ENCODE peak calls at places on chromosomes 4 and X, in five cellular contexts. N is IMR-90, T is AG04450, Y is GM23248, U is foreskin keratinocyte. H is an unnamed sample.

GRCh38 chrX:15336023-15336413 is 695 bp upstream of the PIGA start:
- DNase-seq in N (peak; percentile 84), T (peak; percentile 11), Y (peak; percentile 77), U (peak; percentile 65), H (no peak)

GRCh38 chr4:15349426-15349825 is 78.4 kb upstream of the C1QTNF7 start:
- DNase-seq in N (no peak), T (no peak), Y (no peak), U (no peak), H (no peak)

GRCh38 chr4:157980158-157980557 is 192.7 kb downstream of the GASK1B start:
- DNase-seq in N (no peak), T (no peak), Y (no peak), U (no peak), H (no peak)

GRCh38 chrX:69128573-69128972 is 36.7 kb downstream of the PJA1 start:
- DNase-seq in N (no peak), T (no peak), Y (peak; percentile 58), U (no peak), H (no peak)

GRCh38 chr4:94389595-94390290 is 47.1 kb upstream of the HPGDS start:
- DNase-seq in N (no peak), T (no peak), Y (no peak), U (no peak), H (no peak)

GRCh38 chr4:174429701-174430100 is 92.6 kb downstream of the HPGD start:
- DNase-seq in N (no peak), T (no peak), Y (peak; percentile 30), U (peak; percentile 24), H (no peak)

GRCh38 chr4:84708406-84709135 is 125.6 kb downstream of the CDS1 start:
- DNase-seq in N (peak; percentile 55), T (no peak), Y (peak; percentile 39), U (no peak), H (no peak)

GRCh38 chrX:80810365-80810978 is 795 bp upstream of the BRWD3 start:
- DNase-seq in N (no peak), T (no peak), Y (no peak), U (no peak), H (no peak)

GRCh38 chr4:186300659-186301377 is 34.8 kb downstream of the F11 start:
- DNase-seq in N (no peak), T (no peak), Y (no peak), U (no peak), H (no peak)

GRCh38 chr4:147829401-147830101 is 97.7 kb downstream of the ARHGAP10 start:
- DNase-seq in N (peak; percentile 59), T (no peak), Y (peak; percentile 10), U (peak; percentile 89), H (no peak)

GRCh38 chr4:112704991-112705845 is 68.3 kb downstream of the LARP7 start:
- DNase-seq in N (peak; percentile 58), T (peak; percentile 6), Y (peak; percentile 82), U (peak; percentile 42), H (no peak)

GRCh38 chr4:106301393-106302084 is 14.5 kb downstream of the TBCK start:
- DNase-seq in N (peak; percentile 3), T (no peak), Y (peak; percentile 40), U (no peak), H (no peak)

GRCh38 chrX:1932231-1932630 is 317.4 kb downstream of the ASMT start:
- DNase-seq in N (no peak), T (no peak), Y (peak; percentile 26), U (no peak), H (no peak)

GRCh38 chr4:40335508-40335860 is 351 bp downstream of the CHRNA9 start:
- DNase-seq in N (peak; percentile 37), T (no peak), Y (peak; percentile 92), U (peak; percentile 75), H (no peak)

GRCh38 chr4:56613101-56613862 is 67.8 kb downstream of the HOPX start:
- DNase-seq in N (peak; percentile 91), T (peak; percentile 63), Y (peak; percentile 46), U (peak; percentile 98), H (no peak)

GRCh38 chrX:24081661-24082154 is 27.0 kb downstream of the EIF2S3 start:
- DNase-seq in N (peak; percentile 63), T (no peak), Y (peak; percentile 65), U (peak; percentile 49), H (no peak)

GRCh38 chr4:76459291-76459723 is 24.3 kb downstream of the SHROOM3 start:
- DNase-seq in N (peak; percentile 22), T (no peak), Y (peak; percentile 15), U (peak; percentile 96), H (no peak)

GRCh38 chr4:83548151-83548905 is 12.4 kb downstream of the GPAT3 start:
- DNase-seq in N (peak; percentile 97), T (peak; percentile 86), Y (peak; percentile 98), U (peak; percentile 96), H (peak; percentile 10)

GRCh38 chr4:70666369-70666768 is at the start of gene JCHAIN:
- DNase-seq in N (peak; percentile 43), T (no peak), Y (peak; percentile 49), U (no peak), H (no peak)

GRCh38 chr4:152462047-152462446 is 73.8 kb downstream of the FBXW7 start:
- DNase-seq in N (no peak), T (no peak), Y (no peak), U (no peak), H (no peak)

GRCh38 chr4:5787311-5787710 is 76.3 kb downstream of the EVC start:
- DNase-seq in N (no peak), T (no peak), Y (no peak), U (no peak), H (no peak)

GRCh38 chrX:126551725-126552312 is 795 bp downstream of the DCAF12L1 start:
- DNase-seq in N (no peak), T (no peak), Y (no peak), U (no peak), H (no peak)

GRCh38 chr4:172412851-172413250 is 599.6 kb downstream of the GALNTL6 start:
- DNase-seq in N (no peak), T (no peak), Y (no peak), U (peak; percentile 30), H (no peak)

GRCh38 chr4:141158219-141158618 is 24.9 kb upstream of the RNF150 start:
- DNase-seq in N (peak; percentile 55), T (no peak), Y (peak; percentile 68), U (no peak), H (no peak)

GRCh38 chrX:134423606-134424005 is 36.4 kb upstream of the HPRT1 start:
- DNase-seq in N (peak; percentile 47), T (no peak), Y (peak; percentile 63), U (no peak), H (no peak)

GRCh38 chr4:24988776-24989175 is 42.0 kb downstream of the LGI2 start:
- DNase-seq in N (peak; percentile 51), T (no peak), Y (peak; percentile 74), U (peak; percentile 42), H (no peak)

GRCh38 chr4:169909479-169909878 is 116.7 kb downstream of the MFAP3L start:
- DNase-seq in N (no peak), T (no peak), Y (no peak), U (no peak), H (no peak)

GRCh38 chr4:102629686-102630085 is 128.5 kb downstream of the NFKB1 start:
- DNase-seq in N (no peak), T (no peak), Y (no peak), U (no peak), H (no peak)

GRCh38 chr4:102632236-102632635 is 128.5 kb downstream of the MANBA start:
- DNase-seq in N (no peak), T (no peak), Y (no peak), U (no peak), H (no peak)

GRCh38 chr4:102631616-102632015 is 129.2 kb downstream of the MANBA start:
- DNase-seq in N (no peak), T (no peak), Y (no peak), U (no peak), H (no peak)

GRCh38 chr4:102625232-102625930 is 124.2 kb downstream of the NFKB1 start:
- DNase-seq in N (peak; percentile 54), T (no peak), Y (peak; percentile 66), U (peak; percentile 44), H (no peak)

GRCh38 chr4:102627831-102628523 is 126.8 kb downstream of the NFKB1 start:
- DNase-seq in N (peak; percentile 79), T (peak; percentile 2), Y (peak; percentile 85), U (peak; percentile 88), H (no peak)
- H3K27ac ChIP-seq in N (no peak overlapping the region), T (no peak overlapping the region), Y (no peak overlapping the region), U (peak overlapping the region; percentile 78), H (no peak overlapping the region)

GRCh38 chrX:8433296-8434094 is 31.1 kb upstream of the VCX3B start:
- DNase-seq in N (no peak), T (no peak), Y (no peak), U (peak; percentile 60), H (no peak)
- H3K27ac ChIP-seq in N (no peak overlapping the region), T (no peak overlapping the region), Y (no peak overlapping the region), U (no peak overlapping the region), H (no peak overlapping the region)

GRCh38 chrX:154013001-154013421 is 6.7 kb downstream of the IRAK1 start:
- DNase-seq in N (no peak), T (no peak), Y (no peak), U (no peak), H (no peak)
- H3K27ac ChIP-seq in N (no peak overlapping the region), T (no peak overlapping the region), Y (no peak overlapping the region), U (no peak overlapping the region), H (no peak overlapping the region)

GRCh38 chr4:53322696-53323095 is 43.2 kb downstream of the SCFD2 start:
- DNase-seq in N (no peak), T (no peak), Y (no peak), U (no peak), H (no peak)

GRCh38 chr4:53326535-53326934 is 39.3 kb downstream of the SCFD2 start:
- DNase-seq in N (no peak), T (no peak), Y (no peak), U (no peak), H (no peak)

GRCh38 chr4:53321988-53322289 is 43.9 kb downstream of the SCFD2 start:
- DNase-seq in N (no peak), T (no peak), Y (no peak), U (no peak), H (no peak)

DNA sequence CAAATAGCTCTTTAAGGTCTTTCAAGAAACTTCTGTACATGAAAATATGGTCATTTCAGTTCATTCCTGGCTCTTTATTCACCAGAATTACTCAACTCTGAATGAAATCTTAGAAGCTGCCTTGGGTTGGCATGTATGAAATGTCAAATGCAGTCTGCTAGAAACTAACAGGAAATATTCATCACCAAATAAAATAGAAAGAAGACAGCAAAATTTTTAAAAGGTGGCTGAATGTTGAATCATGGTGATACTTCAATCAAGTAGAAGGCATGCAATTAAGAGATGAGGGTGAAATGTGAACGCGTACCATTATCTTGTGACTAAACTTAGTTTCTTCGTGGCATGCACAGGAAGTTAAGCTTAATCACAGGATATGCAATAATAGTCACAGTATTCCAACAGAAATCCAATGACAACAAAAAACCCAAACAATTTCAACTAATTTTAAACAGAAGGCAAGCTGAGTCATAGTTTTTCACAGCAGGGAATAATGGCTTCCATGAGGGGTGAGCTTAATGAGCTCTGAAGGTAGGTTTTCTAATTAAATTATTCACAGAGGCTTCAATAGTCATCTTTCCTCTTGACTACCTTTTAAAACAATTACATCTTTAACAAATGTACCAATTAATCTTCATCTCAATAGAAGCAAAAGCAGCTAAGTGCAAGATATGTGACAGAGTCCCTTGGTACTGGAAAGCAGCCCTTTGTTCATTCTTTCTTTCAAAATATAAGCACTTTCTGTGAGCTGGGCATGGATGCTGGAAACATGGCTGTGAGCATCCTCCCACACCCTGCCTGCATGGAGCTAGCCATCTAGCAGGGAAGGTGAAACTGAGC is 44.5 kb downstream of the SCFD2 start:
- DNase-seq in N (peak; percentile 86), T (peak; percentile 29), Y (peak; percentile 93), U (peak; percentile 73), H (no peak)
- H3K27ac ChIP-seq in N (peak overlapping the region; percentile 98), T (peak overlapping the region; percentile 91), Y (peak overlapping the region; percentile 94), U (no peak overlapping the region), H (peak overlapping the region; percentile 39)